ENCODE peak calls at places on chromosomes 4 and X, in ten cellular contexts. V is cardiac fibroblast, M is mucosa of descending colon, H is upper lobe of right lung, E is tibial nerve, G is sigmoid colon, A is AG04450, T is fibroblast of lung, O is tibial artery, S is HCT116. W is an unnamed sample.

GRCh38 chr4:182206916-182207315 is 36.3 kb upstream of the TENM3 start:
- DNase-seq in A (no peak), T (peak), E (no peak), M (no peak), S (no peak), G (no peak), H (no peak), O (no peak), V (no peak), W (no peak)

GRCh38 chrX:30906726-30907125 is 17.7 kb upstream of the TAB3 start:
- DNase-seq in S (peak), O (no peak), T (peak), E (no peak), G (no peak), V (peak), A (no peak), M (no peak), H (no peak), W (no peak)

GRCh38 chr4:87117051-87117729 is 103.2 kb downstream of the KLHL8 start:
- DNase-seq in O (no peak), S (no peak), A (no peak), T (no peak), E (no peak), H (no peak), V (no peak), G (no peak), M (no peak), W (no peak)

GRCh38 chr4:148065069-148065468 is 333.2 kb downstream of the ARHGAP10 start:
- DNase-seq in G (no peak), H (no peak), M (no peak), V (peak), O (no peak), S (no peak), T (peak), A (peak), E (no peak), W (peak)

GRCh38 chr4:47577779-47578553 is 92.9 kb downstream of the ATP10D start:
- DNase-seq in S (no peak), T (peak), A (no peak), M (no peak), G (peak), H (no peak), V (peak), E (no peak), O (no peak), W (peak)

GRCh38 chrX:100662791-100663190 is 18.8 kb downstream of the SRPX2 start:
- DNase-seq in A (no peak), S (no peak), V (peak), T (peak), H (no peak), G (no peak), O (no peak), M (no peak), E (no peak), W (no peak)

GRCh38 chrX:114999906-115000305 is 17.5 kb downstream of the IL13RA2 start:
- DNase-seq in M (no peak), V (no peak), A (no peak), S (no peak), G (no peak), H (no peak), E (no peak), T (no peak), O (no peak), W (no peak)

GRCh38 chrX:121333942-121334341 is 286.5 kb downstream of the GLUD2 start:
- DNase-seq in E (no peak), S (no peak), V (no peak), T (no peak), A (no peak), H (no peak), M (no peak), O (no peak), G (no peak), W (no peak)

GRCh38 chr4:153973942-153974341 is 185.1 kb upstream of the SFRP2 start:
- DNase-seq in M (no peak), H (no peak), A (no peak), G (no peak), S (no peak), E (no peak), V (no peak), O (no peak), T (no peak), W (no peak)

GRCh38 chr4:143626134-143626859 is 74.2 kb downstream of the FREM3 start:
- DNase-seq in G (peak), T (peak), M (no peak), S (no peak), H (no peak), A (no peak), E (peak), V (peak), O (peak), W (no peak)

GRCh38 chr4:5730993-5731975 is 20.3 kb downstream of the EVC start:
- DNase-seq in S (no peak), O (no peak), A (no peak), G (no peak), E (no peak), V (peak), H (no peak), T (no peak), M (no peak), W (no peak)

GRCh38 chr4:55028196-55028595 is 97.2 kb downstream of the KDR start:
- DNase-seq in T (no peak), V (no peak), A (no peak), S (no peak), O (no peak), M (no peak), H (no peak), E (no peak), G (no peak), W (no peak)

GRCh38 chrX:154459843-154460242 is 1.8 kb downstream of the PLXNA3 start:
- DNase-seq in S (no peak), G (no peak), M (no peak), E (no peak), T (no peak), A (no peak), V (no peak), H (no peak), O (no peak), W (no peak)
- H3K4me3 ChIP-seq in S (no peak), G (peak), M (no peak), E (peak), T (peak), A (peak), V (peak), H (no peak), O (peak), W (peak)

GRCh38 chr4:107666134-107666533 is 53.9 kb downstream of the PAPSS1 start:
- DNase-seq in H (no peak), O (no peak), S (no peak), T (peak), A (peak), E (no peak), M (no peak), V (peak), G (no peak), W (no peak)
- TF ChIP-seq CTCF in H (peak), O (peak), S (peak), T (peak), A (peak), E (peak), M (no peak), V (peak), G (peak), W (peak)

GRCh38 chr4:163610642-163611041 is 116.2 kb downstream of the TMA16 start:
- DNase-seq in M (no peak), E (no peak), A (no peak), T (no peak), H (no peak), S (no peak), V (no peak), G (no peak), O (no peak), W (no peak)

GRCh38 chr4:163609046-163609445 is 114.6 kb downstream of the TMA16 start:
- DNase-seq in O (no peak), G (no peak), T (no peak), H (no peak), E (no peak), A (no peak), V (no peak), S (no peak), M (no peak), W (no peak)

GRCh38 chr4:163607292-163607691 is 112.8 kb downstream of the TMA16 start:
- DNase-seq in M (no peak), V (no peak), E (no peak), O (no peak), G (no peak), A (no peak), S (no peak), H (no peak), T (peak), W (no peak)

GRCh38 chr4:163603246-163603645 is 108.8 kb downstream of the TMA16 start:
- DNase-seq in A (no peak), O (no peak), H (no peak), T (peak), G (no peak), V (no peak), M (no peak), E (no peak), S (no peak), W (no peak)

DNA sequence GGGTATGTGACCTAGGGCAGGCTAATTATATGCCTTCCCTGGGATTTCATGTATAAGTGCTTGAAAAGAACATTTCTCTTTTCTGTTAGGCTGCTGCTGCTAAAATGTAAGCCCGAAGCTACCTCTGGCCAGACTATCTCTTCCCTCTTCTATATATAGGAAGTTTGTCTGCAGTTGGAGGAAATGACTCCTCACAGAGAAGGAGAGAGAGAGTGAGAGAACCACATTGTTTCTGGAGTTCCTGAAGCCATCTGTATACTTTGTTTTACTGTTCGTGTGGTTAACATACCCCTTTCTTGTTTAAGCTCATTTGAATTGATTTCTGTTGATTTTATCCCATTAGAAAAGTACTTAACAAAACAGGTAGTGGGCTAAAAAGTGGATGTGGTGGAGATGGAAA is 112.4 kb downstream of the TMA16 start:
- DNase-seq in S (no peak), T (no peak), M (no peak), E (no peak), H (no peak), V (no peak), G (no peak), A (no peak), O (no peak), W (no peak)
- H3K4me3 ChIP-seq in S (no peak), T (no peak), M (no peak), E (no peak), H (no peak), V (no peak), G (no peak), A (no peak), O (no peak), W (no peak)

GRCh38 chrX:154020500-154021115 is 906 bp upstream of the IRAK1 start:
- DNase-seq in M (peak), V (no peak), S (no peak), O (no peak), E (no peak), G (no peak), T (no peak), A (no peak), H (no peak), W (no peak)

GRCh38 chrX:154017766-154018517 is 1.8 kb downstream of the IRAK1 start:
- DNase-seq in V (no peak), H (no peak), O (no peak), G (no peak), T (no peak), A (no peak), S (no peak), E (no peak), M (no peak), W (no peak)

GRCh38 chrX:154018518-154019060 is 1.1 kb downstream of the IRAK1 start:
- DNase-seq in T (no peak), O (no peak), V (no peak), S (no peak), M (no peak), G (no peak), E (no peak), A (no peak), H (no peak), W (no peak)

GRCh38 chrX:154019633-154020499 is at the start of gene IRAK1:
- DNase-seq in O (peak), G (no peak), E (peak), M (peak), S (no peak), A (no peak), V (peak), T (peak), H (peak), W (no peak)

DNA sequence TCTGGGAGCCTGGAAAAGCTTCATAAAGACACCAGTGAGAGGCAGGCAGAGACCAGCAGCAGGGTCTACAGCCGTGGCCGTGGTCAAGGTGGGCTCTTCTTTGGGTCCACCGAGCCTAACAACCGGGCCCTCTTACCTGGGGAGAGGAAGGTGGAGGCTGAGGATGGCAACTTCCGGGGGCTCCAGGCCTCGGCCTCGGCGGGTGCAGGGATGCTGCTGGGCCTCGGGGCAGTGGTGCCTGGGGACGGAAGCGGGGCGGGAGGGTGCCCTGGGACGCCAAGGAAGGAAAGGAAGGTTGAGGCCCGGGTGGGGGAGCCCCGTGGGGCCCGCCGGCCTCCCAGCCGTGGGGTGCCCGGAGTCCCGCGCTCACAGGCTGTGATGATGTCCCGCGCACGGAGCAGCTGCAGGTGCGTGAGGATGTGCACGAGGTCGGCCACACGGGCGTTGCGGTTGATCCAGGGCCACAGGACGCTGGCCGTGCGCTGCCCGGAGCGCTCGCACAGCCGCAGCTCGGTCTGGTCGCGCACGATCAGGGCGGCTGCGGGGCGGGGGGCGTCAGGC is 561 bp downstream of the IRAK1 start:
- DNase-seq in T (no peak), V (no peak), S (no peak), O (no peak), G (no peak), M (no peak), A (no peak), E (no peak), H (peak), W (no peak)
- TF ChIP-seq CTCF in T (no peak), V (no peak), S (no peak), O (no peak), G (no peak), M (no peak), A (no peak), E (no peak), H (no peak), W (no peak)

DNA sequence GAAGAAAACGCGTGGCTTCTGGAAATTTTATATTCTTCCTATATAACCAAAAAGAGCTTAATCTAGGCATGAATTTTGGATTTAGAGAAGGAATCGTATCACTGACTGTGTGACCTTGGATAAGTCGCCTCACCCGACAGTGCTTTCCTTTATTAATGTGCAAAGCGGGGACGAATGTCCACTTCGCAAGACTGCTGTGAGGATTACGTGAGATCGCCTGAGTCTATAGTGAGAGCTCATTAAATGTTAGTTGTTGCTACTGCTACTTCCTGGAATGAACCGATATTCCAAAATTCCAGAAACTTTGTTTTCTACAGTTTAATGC is 448 bp upstream of the TBC1D8B start:
- DNase-seq in E (no peak), H (no peak), S (no peak), A (no peak), O (no peak), V (no peak), G (no peak), T (peak), M (no peak), W (no peak)
- H3K4me3 ChIP-seq in E (peak), H (peak), S (peak), A (peak), O (peak), V (peak), G (peak), T (peak), M (peak), W (peak)

GRCh38 chrX:74613350-74614192 is 853 bp downstream of the RLIM start:
- DNase-seq in S (no peak), E (no peak), A (no peak), G (no peak), O (no peak), V (peak), M (no peak), H (no peak), T (peak), W (no peak)
- TF ChIP-seq CTCF in S (no peak), E (no peak), A (no peak), G (no peak), O (no peak), V (peak), M (no peak), H (no peak), T (peak), W (no peak)

DNA sequence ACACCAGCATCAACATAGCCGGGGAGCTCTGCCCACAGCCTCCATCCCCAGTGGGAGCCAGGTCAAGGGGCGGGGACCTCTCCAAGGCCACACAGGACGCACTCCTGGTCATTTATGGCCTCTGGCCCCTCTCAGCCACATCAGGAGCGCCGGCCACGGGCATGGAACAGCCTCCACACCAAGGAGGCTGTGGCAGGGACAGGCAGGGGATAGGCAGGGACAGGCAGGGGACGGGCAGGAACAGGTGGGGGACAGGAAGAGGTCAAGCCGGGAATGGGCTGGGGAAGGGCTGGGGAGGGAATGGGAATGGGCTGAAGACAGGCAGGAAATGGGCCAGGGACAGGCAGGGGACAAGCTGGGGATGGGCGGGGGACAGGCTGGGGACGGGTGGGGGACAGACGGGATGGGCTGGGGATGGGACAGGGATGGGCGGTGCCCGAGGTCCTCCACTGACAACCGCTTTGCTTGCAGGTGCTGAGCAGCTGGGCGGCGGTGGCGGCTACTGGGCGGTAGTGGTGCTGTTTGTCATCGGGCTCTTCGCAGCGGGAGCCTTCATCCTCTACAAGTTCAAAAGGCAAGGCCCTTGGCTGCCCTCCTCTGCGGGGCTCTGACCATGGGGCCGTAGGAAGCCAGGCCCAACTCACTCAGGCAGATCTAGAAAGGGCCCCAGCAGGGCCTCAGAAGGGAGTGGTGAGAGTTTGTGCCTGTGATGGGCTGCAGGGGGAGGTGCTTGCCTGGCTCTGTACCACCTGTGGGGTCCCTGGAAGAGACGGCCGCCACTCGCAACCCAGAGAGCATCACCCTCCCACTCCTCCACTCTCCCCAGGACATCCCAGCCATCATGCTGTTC is 205.6 kb downstream of the AFAP1 start:
- DNase-seq in V (no peak), H (no peak), A (no peak), G (no peak), T (no peak), E (no peak), S (no peak), O (no peak), M (peak), W (no peak)
- H3K4me3 ChIP-seq in V (no peak), H (no peak), A (no peak), G (no peak), T (no peak), E (no peak), S (no peak), O (no peak), M (no peak), W (no peak)